ENCODE peak calls at places on chromosomes 13 and 19, in four cellular contexts. Y, I, M and S are unnamed samples.

GRCh38 chr19:49362048-49362925 is at the start of gene TEAD2:
- DNase-seq in Y (no peak), I (peak), M (peak), S (peak)

GRCh38 chr19:10007366-10007765 is 2.9 kb downstream of the COL5A3 start:
- DNase-seq in Y (no peak), I (peak), M (no peak), S (peak)

GRCh38 chr13:97275265-97275664 is 53.1 kb downstream of the MBNL2 start:
- DNase-seq in Y (no peak), I (no peak), M (peak), S (no peak)

GRCh38 chr13:32951580-32951979 is 64.6 kb upstream of the KL start:
- DNase-seq in Y (no peak), I (no peak), M (no peak), S (no peak)

GRCh38 chr13:52832268-52832667 is 16.2 kb downstream of the PCDH8 start:
- DNase-seq in Y (no peak), I (no peak), M (no peak), S (no peak)

GRCh38 chr19:10701955-10702307 is 692 bp downstream of the QTRT1 start:
- DNase-seq in Y (peak), I (peak), M (peak), S (no peak)

GRCh38 chr13:36834299-36834698 is 15.3 kb downstream of the RFXAP start:
- DNase-seq in Y (no peak), I (no peak), M (no peak), S (no peak)

GRCh38 chr13:46492946-46493345 is 60.0 kb upstream of the LRCH1 start:
- DNase-seq in Y (no peak), I (peak), M (peak), S (no peak)

GRCh38 chr19:43524922-43525835 is 1.8 kb downstream of the ETHE1 start:
- DNase-seq in Y (no peak), I (no peak), M (peak), S (peak)

GRCh38 chr19:41356984-41357739 is 3.4 kb upstream of the TGFB1 start:
- DNase-seq in Y (no peak), I (peak), M (no peak), S (no peak)

GRCh38 chr19:55253842-55254624 is 4.8 kb downstream of the PPP6R1 start:
- DNase-seq in Y (peak), I (no peak), M (no peak), S (peak)

DNA sequence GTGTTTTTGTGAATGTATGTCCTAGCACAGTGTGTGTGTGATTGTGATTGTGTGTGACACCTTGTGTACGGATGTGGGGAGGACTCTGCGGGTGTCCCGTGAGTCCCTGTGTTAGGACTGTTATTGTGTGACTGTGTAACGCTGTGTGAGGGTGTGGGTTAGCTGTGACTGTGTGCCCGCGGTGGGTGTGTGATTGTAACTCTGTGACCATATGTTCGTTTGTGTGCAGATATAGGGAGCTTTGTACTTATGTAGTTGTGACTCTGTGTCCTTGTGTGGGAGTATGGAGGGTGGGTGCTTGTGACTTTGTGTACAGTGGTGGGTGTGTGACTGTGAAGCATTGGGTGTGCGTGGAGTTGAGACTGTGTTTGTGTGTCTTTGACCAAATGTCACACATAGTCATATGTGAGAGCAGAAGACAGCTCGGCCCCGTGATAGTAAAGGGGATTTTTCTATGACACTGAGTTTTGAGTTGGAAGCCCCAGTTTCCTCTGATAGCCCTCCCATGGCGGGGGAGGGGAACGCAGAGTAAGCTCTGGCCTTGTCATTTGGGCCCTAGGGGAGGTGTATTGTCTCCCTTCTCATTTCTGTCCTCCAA is 949 bp upstream of the ZNF260 start:
- DNase-seq in Y (no peak), I (peak), M (peak), S (no peak)
- H3K9ac ChIP-seq in Y (no peak), I (peak), M (peak), S (peak)

DNA sequence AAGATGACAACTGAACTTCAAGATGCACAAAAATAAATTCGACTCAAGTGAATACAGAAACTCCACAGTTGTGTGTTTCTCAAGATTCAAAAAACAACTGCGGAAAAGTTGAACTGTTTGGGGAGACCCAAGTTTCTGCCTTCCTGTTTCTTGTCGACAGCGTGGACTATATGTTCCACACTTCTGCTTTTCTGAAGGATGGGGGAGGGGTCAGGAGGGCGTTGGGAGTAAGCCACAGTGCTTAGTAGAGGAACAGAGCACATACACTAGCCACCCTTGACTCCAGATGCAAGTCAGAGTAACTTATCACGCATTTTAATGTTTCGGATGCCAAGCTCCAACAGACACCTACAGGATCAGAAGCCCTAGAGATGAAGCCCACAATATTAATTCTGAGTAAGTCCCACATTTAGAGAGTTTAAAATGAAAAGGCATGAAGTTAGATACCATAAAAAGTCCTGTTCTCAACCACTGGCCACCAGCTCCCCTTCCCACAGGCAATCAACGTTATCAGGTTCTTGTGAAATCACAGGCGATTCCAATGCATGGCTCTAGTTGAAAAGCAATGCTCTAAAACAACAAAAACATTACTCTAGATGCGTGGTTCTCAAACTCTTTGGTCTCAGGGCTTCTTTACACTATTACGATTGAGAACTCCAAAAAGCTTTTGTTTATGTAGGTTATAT is 4.2 kb downstream of the TUBGCP3 start:
- DNase-seq in Y (no peak), I (no peak), M (no peak), S (no peak)
- H3K27ac ChIP-seq in Y (no peak), I (no peak), M (no peak), S (no peak)

DNA sequence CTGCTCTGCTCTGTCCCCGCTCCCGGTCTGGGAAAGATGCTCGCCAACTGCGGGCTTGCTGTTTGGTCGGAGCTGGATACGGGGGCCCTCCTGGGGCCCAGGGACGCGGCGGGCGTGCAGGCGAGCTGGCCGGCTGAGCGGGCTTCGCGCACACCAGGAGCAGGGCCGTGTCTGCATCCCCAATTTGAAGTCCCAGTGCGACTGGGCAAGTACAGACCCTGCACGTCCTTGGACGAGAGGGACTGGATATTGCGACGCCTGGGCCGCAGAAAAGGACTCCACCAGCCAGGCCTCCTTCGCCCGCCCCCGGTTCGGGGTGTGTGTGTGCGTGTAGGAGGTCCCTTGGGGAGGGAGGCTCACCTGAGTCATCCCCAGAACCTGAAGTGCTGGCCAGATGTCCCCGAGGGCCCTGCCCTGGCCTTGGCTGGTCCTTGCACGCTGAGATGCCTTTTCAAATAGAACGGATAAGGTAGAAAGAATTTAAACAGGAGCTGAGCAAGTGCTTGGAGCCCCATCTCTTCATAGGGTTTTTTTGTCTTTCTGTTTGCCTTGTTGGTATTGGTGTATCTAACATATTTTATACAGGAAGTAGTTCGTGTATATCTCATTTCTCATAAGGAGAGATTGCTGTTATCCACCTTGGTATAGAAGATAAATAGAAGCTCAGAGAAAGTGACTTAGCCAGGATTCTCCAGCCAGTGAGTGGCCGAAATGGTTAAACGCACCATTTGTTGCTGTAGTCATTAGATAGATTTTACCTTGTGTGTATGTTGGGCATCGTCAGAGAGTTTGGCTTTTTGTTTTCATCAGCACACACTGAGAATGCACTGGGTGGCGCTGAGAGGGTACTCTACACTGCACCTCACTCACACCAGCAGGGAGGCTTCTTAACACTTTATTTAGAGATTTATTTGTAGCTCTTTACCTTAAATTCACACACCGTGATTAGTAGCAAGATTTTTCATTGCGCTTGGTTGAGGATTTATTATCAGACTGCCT is 1.1 kb downstream of the NAXD start:
- DNase-seq in Y (peak), I (peak), M (peak), S (peak)
- TF ChIP-seq CTCF in Y (peak), I (peak), M (peak), S (no peak)

GRCh38 chr13:26785845-26786630 is 25.5 kb upstream of the GPR12 start:
- DNase-seq in Y (peak), I (no peak), M (no peak), S (no peak)
- H3K9ac ChIP-seq in Y (peak), I (no peak), M (no peak), S (no peak)

DNA sequence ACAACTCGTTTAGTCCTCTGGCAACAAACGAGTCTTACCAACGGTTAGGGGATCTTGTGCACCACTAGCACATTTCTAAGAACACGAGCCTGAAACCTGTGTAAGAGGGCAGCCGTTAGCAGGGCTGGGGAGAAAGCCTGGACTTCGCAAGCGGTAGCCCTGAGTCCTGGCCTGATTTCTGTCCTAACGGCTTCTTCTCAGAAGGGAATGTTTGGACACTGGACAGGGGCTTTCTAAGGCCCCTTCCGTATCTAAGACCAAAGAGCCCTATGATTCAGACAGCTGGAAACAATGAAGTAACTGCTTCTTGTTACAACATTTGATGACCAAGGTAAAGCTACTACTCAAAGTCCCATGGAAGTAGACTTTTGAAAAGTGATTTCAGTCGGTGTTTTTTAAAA is 2.2 kb downstream of the ANKRD10 start:
- DNase-seq in Y (peak), I (no peak), M (peak), S (no peak)
- H3K27ac ChIP-seq in Y (peak), I (no peak), M (peak), S (no peak)

GRCh38 chr13:109790951-109791605 is 4.7 kb upstream of the IRS2 start:
- DNase-seq in Y (peak), I (peak), M (peak), S (no peak)
- TF ChIP-seq CTCF in Y (peak), I (peak), M (peak), S (peak)

DNA sequence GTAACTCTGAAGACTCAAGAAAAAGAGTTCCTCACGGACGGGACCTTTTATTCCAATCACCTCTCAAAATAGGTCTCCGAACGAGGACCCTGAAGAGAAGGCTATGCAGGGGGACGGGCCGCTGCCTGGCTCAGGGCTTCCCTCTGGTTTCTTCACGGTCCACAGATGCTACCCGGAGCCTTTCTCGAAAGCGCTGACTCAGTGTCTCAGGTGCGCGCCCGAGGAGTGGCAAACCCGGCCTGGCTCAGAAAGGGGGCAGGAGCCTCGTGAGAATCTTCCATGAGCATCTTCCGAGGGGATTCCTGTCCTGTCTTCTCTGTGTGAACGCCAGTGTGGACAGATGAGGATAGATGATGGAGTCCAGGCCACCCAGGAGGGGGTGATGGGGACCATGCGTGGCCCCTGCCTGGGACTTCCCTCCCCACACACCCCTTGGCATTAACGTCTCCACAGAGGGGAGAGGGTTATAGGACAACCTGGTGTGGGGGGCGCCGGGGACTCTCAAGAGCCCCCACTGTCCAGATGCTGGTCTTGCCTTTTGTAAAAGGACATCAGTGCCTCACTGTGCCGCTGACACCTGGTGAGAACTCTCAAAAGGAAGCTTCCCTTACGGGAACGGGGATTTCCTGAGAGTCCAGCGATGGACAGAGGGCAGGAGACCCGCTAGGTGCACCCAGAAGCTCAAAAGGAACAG is 16.5 kb downstream of the LSM4 start:
- DNase-seq in Y (peak), I (peak), M (no peak), S (no peak)
- H3K9ac ChIP-seq in Y (no peak), I (no peak), M (no peak), S (no peak)